ENCODE peak calls at places on chromosomes 7 and 10, in nine cellular contexts. Z is neural crest cell, T is GM20000, U is AG09309, M is osteocyte, R is fibroblast of pulmonary artery, D is IMR-90, B is RWPE2, Q is A549. I is an unnamed sample.

GRCh38 chr10:58867683-58868082 is 308.8 kb upstream of the PHYHIPL start:
- DNase-seq in U (no peak), Q (no peak), R (no peak), D (no peak), Z (no peak), T (no peak), B (no peak), M (no peak), I (no peak)

GRCh38 chr10:115696747-115697146 is 576.3 kb downstream of the GFRA1 start:
- DNase-seq in M (no peak), T (no peak), B (no peak), Z (no peak), U (no peak), R (no peak), Q (no peak), D (no peak), I (no peak)

GRCh38 chr7:108603922-108604684 is 34.4 kb downstream of the DNAJB9 start:
- DNase-seq in U (no peak), D (no peak), M (no peak), Z (no peak), R (no peak), B (no peak), T (no peak), Q (no peak), I (no peak)

GRCh38 chr10:6995846-6996245 is 415.0 kb downstream of the SFMBT2 start:
- DNase-seq in Z (no peak), B (no peak), U (no peak), Q (no peak), D (peak; percentile 4), T (no peak), M (no peak), R (peak; percentile 62), I (no peak)

GRCh38 chr10:32413513-32413912 is 32.4 kb upstream of the CCDC7 start:
- DNase-seq in Q (peak; percentile 25), U (peak; percentile 79), R (peak; percentile 52), T (no peak), D (peak; percentile 96), M (no peak), Z (no peak), B (peak; percentile 62), I (no peak)

GRCh38 chr10:122674781-122675180 is 24.9 kb downstream of the C10orf120 start:
- DNase-seq in R (no peak), Q (no peak), D (no peak), U (no peak), B (no peak), Z (no peak), T (no peak), M (no peak), I (no peak)

GRCh38 chr10:54063514-54063913 is 737.5 kb downstream of the PCDH15 start:
- DNase-seq in T (no peak), B (no peak), Z (no peak), M (no peak), D (no peak), R (no peak), U (no peak), Q (no peak), I (no peak)

GRCh38 chr10:108561649-108562048 is 1361.7 kb downstream of the XPNPEP1 start:
- DNase-seq in R (peak; percentile 64), Q (no peak), T (no peak), D (no peak), U (no peak), Z (no peak), B (no peak), M (no peak), I (no peak)

GRCh38 chr7:128878226-128879105 is 15.8 kb downstream of the ATP6V1F start:
- DNase-seq in D (no peak), M (no peak), Q (no peak), U (no peak), T (no peak), B (no peak), Z (no peak), R (no peak), I (no peak)

GRCh38 chr10:45557275-45557905 is 115.2 kb downstream of the ZFAND4 start:
- DNase-seq in U (no peak), M (no peak), B (no peak), T (peak; percentile 34), Q (no peak), R (peak; percentile 35), D (no peak), Z (no peak), I (no peak)

GRCh38 chr10:45561952-45562351 is 110.6 kb downstream of the ZFAND4 start:
- DNase-seq in B (no peak), D (no peak), U (no peak), Z (no peak), M (no peak), R (no peak), Q (no peak), T (no peak), I (no peak)

GRCh38 chr10:45555789-45556188 is 116.8 kb downstream of the ZFAND4 start:
- DNase-seq in U (peak; percentile 2), T (no peak), Q (no peak), B (no peak), Z (no peak), D (peak; percentile 18), R (peak; percentile 63), M (no peak), I (no peak)

GRCh38 chr10:45560262-45560661 is 112.3 kb downstream of the ZFAND4 start:
- DNase-seq in T (no peak), M (no peak), Z (no peak), U (no peak), D (no peak), R (no peak), B (no peak), Q (no peak), I (no peak)

GRCh38 chr10:45558406-45558805 is 114.2 kb downstream of the ZFAND4 start:
- DNase-seq in D (no peak), U (no peak), M (no peak), Z (no peak), B (no peak), T (no peak), R (no peak), Q (no peak), I (no peak)
- TF ChIP-seq CTCF in D (no peak), U (no peak), M (no peak), Z (no peak), B (no peak), T (no peak), R (no peak), Q (no peak), I (no peak)

DNA sequence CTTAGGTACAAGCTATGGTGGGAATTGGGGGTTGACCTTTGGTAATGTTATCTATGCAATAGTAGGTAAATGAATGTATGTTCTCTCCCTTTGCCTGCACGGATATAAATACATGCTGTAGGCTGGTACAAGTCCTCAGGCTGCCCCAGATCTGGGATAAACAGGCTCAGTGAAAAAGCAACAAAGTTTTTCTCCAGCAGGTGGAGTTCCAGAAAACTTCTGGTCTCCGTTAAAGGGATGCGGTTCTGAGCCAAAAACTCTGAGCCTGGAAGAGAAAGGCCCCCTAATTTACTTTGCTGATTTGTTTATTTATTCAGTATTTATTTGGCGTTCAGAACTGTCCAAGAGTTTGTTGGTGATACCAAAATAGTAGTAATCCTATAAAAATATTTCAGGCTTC is 204.7 kb downstream of the ADRA2A start:
- DNase-seq in U (no peak), T (no peak), Q (peak; percentile 5), D (no peak), B (no peak), M (no peak), R (no peak), Z (no peak), I (no peak)
- TF ChIP-seq CTCF in U (no peak), T (no peak), Q (peak; percentile 23), D (no peak), B (peak; percentile 36), M (peak; percentile 40), R (no peak), Z (peak; percentile 55), I (no peak)

DNA sequence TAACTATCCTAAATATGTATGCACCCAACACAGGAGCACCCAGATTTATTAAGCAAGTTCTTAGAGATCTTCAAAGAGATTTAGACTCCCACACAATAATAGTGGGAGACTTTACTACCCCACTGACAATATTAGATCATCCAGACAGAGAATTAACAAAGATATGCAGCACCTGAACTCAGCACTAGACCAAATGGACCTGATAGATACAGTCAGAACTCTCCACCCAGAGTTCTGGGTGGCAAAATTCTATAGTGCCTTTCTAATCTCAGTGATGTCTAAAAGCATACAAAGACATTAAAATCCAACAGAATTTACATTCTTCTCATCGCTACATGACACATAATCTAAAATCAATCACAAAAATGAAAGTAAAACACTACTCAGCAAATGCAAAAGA is 183.3 kb downstream of the AGMO start:
- DNase-seq in T (no peak), D (no peak), R (no peak), Q (no peak), M (no peak), B (no peak), Z (no peak), U (no peak), I (no peak)
- TF ChIP-seq CTCF in T (no peak), D (no peak), R (no peak), Q (no peak), M (no peak), B (no peak), Z (no peak), U (no peak), I (no peak)

GRCh38 chr10:125218967-125219366 is 58.6 kb upstream of the CTBP2 start:
- DNase-seq in Z (no peak), D (no peak), R (no peak), M (no peak), T (no peak), Q (no peak), B (no peak), U (no peak), I (no peak)

GRCh38 chr10:125216309-125216708 is 55.9 kb upstream of the CTBP2 start:
- DNase-seq in D (no peak), Q (no peak), U (no peak), M (no peak), Z (no peak), B (no peak), R (no peak), T (no peak), I (no peak)

GRCh38 chr10:125216897-125217296 is 56.5 kb upstream of the CTBP2 start:
- DNase-seq in B (no peak), Z (no peak), Q (no peak), U (no peak), R (no peak), T (no peak), D (no peak), M (no peak), I (no peak)

GRCh38 chr10:125214283-125214570 is 53.9 kb upstream of the CTBP2 start:
- DNase-seq in T (no peak), D (no peak), M (no peak), Z (no peak), R (no peak), Q (no peak), B (no peak), U (no peak), I (no peak)

DNA sequence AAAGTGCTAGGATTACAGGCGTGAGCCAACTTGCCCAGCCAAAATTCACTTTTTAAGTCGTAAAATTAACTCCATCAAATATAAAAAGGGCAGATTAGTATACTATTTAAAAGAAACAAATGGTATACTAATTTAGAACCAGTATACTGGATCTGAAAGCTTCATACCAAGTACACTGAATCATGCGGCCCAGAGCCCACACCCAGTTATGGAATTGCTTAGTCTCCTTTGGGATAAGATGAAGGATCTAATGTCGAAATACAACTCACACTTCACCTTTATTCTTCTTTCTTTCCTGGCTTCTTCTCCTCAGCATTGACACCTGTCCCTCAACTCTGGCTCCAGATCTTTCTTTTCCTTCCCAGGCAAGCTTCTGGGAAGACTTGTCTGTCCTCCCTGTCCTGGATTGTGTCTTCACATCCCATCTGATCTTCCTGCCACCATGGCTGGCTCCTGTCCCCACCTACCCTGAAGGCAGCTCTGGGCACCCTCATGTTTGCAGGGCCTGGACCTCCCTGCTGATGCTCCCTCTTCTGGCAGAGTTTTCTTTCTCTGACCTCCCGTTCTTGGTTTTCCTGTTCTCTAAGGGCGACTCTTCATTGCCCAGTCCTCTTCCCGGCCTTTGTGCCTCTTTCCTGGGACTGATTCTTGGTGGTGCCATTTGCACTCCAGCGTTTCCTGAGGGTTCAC is 57.8 kb upstream of the CTBP2 start:
- DNase-seq in M (no peak), U (peak; percentile 23), B (no peak), Q (no peak), R (no peak), Z (no peak), D (peak; percentile 31), T (peak; percentile 32), I (no peak)
- TF ChIP-seq CTCF in M (no peak), U (no peak), B (no peak), Q (no peak), R (peak; percentile 7), Z (no peak), D (no peak), T (no peak), I (no peak)